ENCODE peak calls at places on chromosomes 5 and 9, in nine cellular contexts. I is GM19239; M is HCT116; P is stimulated activated CD8-positive, alpha-beta memory T cell treated with anti-CD3 and anti-CD28 coated beads, Interleukin-15, amount 100 ng/mL, for 24 hours; X is activated CD4-positive, alpha-beta T cell treated with anti-CD3 and anti-CD28 coated beads for 36 hours; T is fibroblast of the aortic adventitia; R is breast epithelium; B is NCI-H1417; A is T-helper 1 cell. G is an unnamed sample.
A peak's percentile ranks its signal among the peaks of the same experiment; 100 is the strongest.

GRCh38 chr9:76803083-76803482 is 38.8 kb downstream of the PCA3 start:
- DNase-seq in I (no peak), M (no peak), P (no peak), X (no peak), T (no peak), R (no peak), B (no peak), A (no peak), G (no peak)

GRCh38 chr5:107487056-107487461 is 183.7 kb downstream of the EFNA5 start:
- DNase-seq in I (no peak), M (no peak), P (no peak), X (no peak), T (peak; percentile 57), R (no peak), B (no peak), A (no peak), G (no peak)

GRCh38 chr5:173759696-173760095 is 128.5 kb upstream of the CPEB4 start:
- DNase-seq in I (no peak), M (no peak), P (no peak), X (no peak), T (no peak), R (no peak), B (no peak), A (no peak), G (no peak)

GRCh38 chr9:127210851-127211730 is 53.5 kb upstream of the GARNL3 start:
- DNase-seq in I (no peak), M (no peak), P (no peak), X (no peak), T (no peak), R (peak; percentile 17), B (no peak), A (no peak), G (no peak)

GRCh38 chr5:126104951-126105350 is 318.3 kb upstream of the GRAMD2B start:
- DNase-seq in I (no peak), M (no peak), P (no peak), X (no peak), T (no peak), R (no peak), B (no peak), A (no peak), G (no peak)

GRCh38 chr5:179816401-179817070 is 4.2 kb upstream of the SQSTM1 start:
- DNase-seq in I (no peak), M (no peak), P (no peak), X (no peak), T (no peak), R (no peak), B (no peak), A (no peak), G (no peak)

GRCh38 chr9:121222524-121223171 is 21.0 kb upstream of the RAB14 start:
- DNase-seq in I (no peak), M (peak; percentile 54), P (no peak), X (no peak), T (peak; percentile 76), R (no peak), B (peak; percentile 21), A (no peak), G (peak; percentile 55)

GRCh38 chr5:176407456-176408244 is 8.7 kb downstream of the CLTB start:
- DNase-seq in I (no peak), M (no peak), P (no peak), X (no peak), T (peak; percentile 59), R (no peak), B (no peak), A (no peak), G (no peak)

GRCh38 chr5:142800776-142801494 is 30.8 kb downstream of the ARHGAP26 start:
- DNase-seq in I (peak; percentile 27), M (no peak), P (no peak), X (peak; percentile 72), T (no peak), R (no peak), B (no peak), A (peak; percentile 8), G (no peak)

GRCh38 chr5:79576606-79577289 is 35.5 kb upstream of the TENT2 start:
- DNase-seq in I (no peak), M (no peak), P (no peak), X (no peak), T (peak; percentile 61), R (no peak), B (no peak), A (no peak), G (no peak)

GRCh38 chr5:10655041-10655685 is 91.3 kb downstream of the ANKRD33B start:
- DNase-seq in I (no peak), M (no peak), P (no peak), X (no peak), T (no peak), R (no peak), B (no peak), A (no peak), G (no peak)

GRCh38 chr9:16312962-16313546 is 557.4 kb downstream of the BNC2 start:
- DNase-seq in I (no peak), M (no peak), P (no peak), X (no peak), T (no peak), R (no peak), B (no peak), A (no peak), G (no peak)

GRCh38 chr5:77774981-77775772 is 962 bp downstream of the TBCA start:
- DNase-seq in I (no peak), M (peak; percentile 7), P (no peak), X (peak; percentile 64), T (peak; percentile 61), R (no peak), B (no peak), A (no peak), G (no peak)

GRCh38 chr5:38650540-38651275 is 94.3 kb upstream of the LIFR start:
- DNase-seq in I (no peak), M (no peak), P (no peak), X (peak; percentile 7), T (peak; percentile 22), R (no peak), B (peak; percentile 65), A (no peak), G (no peak)

GRCh38 chr5:96037128-96037527 is 75.5 kb upstream of the ELL2 start:
- DNase-seq in I (no peak), M (no peak), P (no peak), X (no peak), T (peak; percentile 84), R (no peak), B (no peak), A (no peak), G (peak; percentile 49)

GRCh38 chr5:10030219-10030831 is 219.4 kb downstream of the ATPSCKMT start:
- DNase-seq in I (no peak), M (peak; percentile 23), P (no peak), X (no peak), T (peak; percentile 64), R (no peak), B (peak; percentile 30), A (no peak), G (no peak)

GRCh38 chr5:161700065-161700464 is 14.5 kb downstream of the GABRA6 start:
- DNase-seq in I (no peak), M (no peak), P (no peak), X (no peak), T (no peak), R (no peak), B (no peak), A (no peak), G (no peak)

GRCh38 chr9:12813960-12814876 is 39.4 kb downstream of the LURAP1L start:
- DNase-seq in I (no peak), M (peak; percentile 97), P (no peak), X (peak; percentile 6), T (peak; percentile 100), R (no peak), B (no peak), A (no peak), G (peak; percentile 71)

GRCh38 chr9:89440548-89440947 is 57.4 kb downstream of the SEMA4D start:
- DNase-seq in I (no peak), M (no peak), P (no peak), X (peak; percentile 58), T (no peak), R (no peak), B (no peak), A (no peak), G (no peak)

G was measured in A549.